ENCODE peak calls at places on chromosomes 12 and 14, in eight cellular contexts. One of them, this sample, is unnamed.

GRCh38 chr12:24913130-24913529 is 35.8 kb downstream of the BCAT1 start:
- DNase-seq in GM23248: no peak
- DNase-seq in MM.1S: no peak
- DNase-seq in HCT116: no peak
- DNase-seq in PC-3: no peak
- DNase-seq in SK-N-SH: peak; percentile 53
- DNase-seq in neural progenitor cell: no peak
- DNase-seq in OCI-LY7: no peak
- DNase-seq in this sample: no peak

GRCh38 chr12:62438098-62438692 is 28.4 kb upstream of the MON2 start:
- DNase-seq in neural progenitor cell: peak; percentile 69
- DNase-seq in OCI-LY7: peak; percentile 60
- DNase-seq in SK-N-SH: peak; percentile 49
- DNase-seq in PC-3: peak; percentile 75
- DNase-seq in GM23248: peak; percentile 66
- DNase-seq in MM.1S: peak; percentile 60
- DNase-seq in HCT116: peak; percentile 44
- DNase-seq in this sample: peak; percentile 82

GRCh38 chr14:100979780-100980179 is 76.3 kb upstream of the RTL1 start:
- DNase-seq in neural progenitor cell: no peak
- DNase-seq in SK-N-SH: no peak
- DNase-seq in MM.1S: no peak
- DNase-seq in OCI-LY7: no peak
- DNase-seq in GM23248: peak; percentile 91
- DNase-seq in PC-3: peak; percentile 90
- DNase-seq in HCT116: no peak
- DNase-seq in this sample: no peak

GRCh38 chr12:100733817-100734593 is 60.6 kb upstream of the ANO4 start:
- DNase-seq in SK-N-SH: no peak
- DNase-seq in OCI-LY7: no peak
- DNase-seq in PC-3: peak; percentile 55
- DNase-seq in HCT116: peak; percentile 21
- DNase-seq in neural progenitor cell: peak; percentile 55
- DNase-seq in GM23248: peak; percentile 80
- DNase-seq in MM.1S: no peak
- DNase-seq in this sample: peak; percentile 68

GRCh38 chr12:100528044-100528443 is 45.4 kb upstream of the GAS2L3 start:
- DNase-seq in SK-N-SH: no peak
- DNase-seq in MM.1S: no peak
- DNase-seq in neural progenitor cell: no peak
- DNase-seq in GM23248: no peak
- DNase-seq in OCI-LY7: no peak
- DNase-seq in PC-3: no peak
- DNase-seq in HCT116: no peak
- DNase-seq in this sample: no peak

GRCh38 chr12:47755655-47756562 is 2.8 kb downstream of the RAPGEF3 start:
- DNase-seq in OCI-LY7: no peak
- DNase-seq in GM23248: peak; percentile 24
- DNase-seq in SK-N-SH: no peak
- DNase-seq in HCT116: no peak
- DNase-seq in neural progenitor cell: no peak
- DNase-seq in MM.1S: peak; percentile 87
- DNase-seq in PC-3: no peak
- DNase-seq in this sample: no peak

GRCh38 chr12:45674583-45674982 is 54.9 kb upstream of the ARID2 start:
- DNase-seq in HCT116: no peak
- DNase-seq in neural progenitor cell: no peak
- DNase-seq in MM.1S: no peak
- DNase-seq in GM23248: peak; percentile 53
- DNase-seq in PC-3: peak; percentile 98
- DNase-seq in SK-N-SH: no peak
- DNase-seq in OCI-LY7: no peak
- DNase-seq in this sample: no peak

GRCh38 chr12:132105467-132105866 is 38.7 kb downstream of the DDX51 start:
- DNase-seq in OCI-LY7: no peak
- DNase-seq in MM.1S: no peak
- DNase-seq in neural progenitor cell: no peak
- DNase-seq in GM23248: no peak
- DNase-seq in PC-3: no peak
- DNase-seq in SK-N-SH: no peak
- DNase-seq in HCT116: no peak
- DNase-seq in this sample: no peak

GRCh38 chr14:61183486-61183885 is 97.7 kb downstream of the TMEM30B start:
- DNase-seq in neural progenitor cell: no peak
- DNase-seq in HCT116: no peak
- DNase-seq in SK-N-SH: no peak
- DNase-seq in GM23248: peak; percentile 44
- DNase-seq in MM.1S: no peak
- DNase-seq in OCI-LY7: no peak
- DNase-seq in PC-3: no peak
- DNase-seq in this sample: no peak

GRCh38 chr12:121806556-121807308 is 2.9 kb downstream of the SETD1B start:
- DNase-seq in MM.1S: no peak
- DNase-seq in PC-3: peak; percentile 50
- DNase-seq in SK-N-SH: peak; percentile 55
- DNase-seq in neural progenitor cell: peak; percentile 34
- DNase-seq in HCT116: no peak
- DNase-seq in OCI-LY7: no peak
- DNase-seq in GM23248: peak; percentile 66
- DNase-seq in this sample: no peak
- TF ChIP-seq EZH2phosphoT487 in MM.1S: no peak
- TF ChIP-seq EZH2phosphoT487 in PC-3: no peak
- TF ChIP-seq EZH2phosphoT487 in SK-N-SH: no peak
- TF ChIP-seq EZH2phosphoT487 in neural progenitor cell: no peak
- TF ChIP-seq EZH2phosphoT487 in HCT116: no peak
- TF ChIP-seq EZH2phosphoT487 in OCI-LY7: no peak
- TF ChIP-seq EZH2phosphoT487 in GM23248: no peak
- TF ChIP-seq EZH2phosphoT487 in this sample: no peak

DNA sequence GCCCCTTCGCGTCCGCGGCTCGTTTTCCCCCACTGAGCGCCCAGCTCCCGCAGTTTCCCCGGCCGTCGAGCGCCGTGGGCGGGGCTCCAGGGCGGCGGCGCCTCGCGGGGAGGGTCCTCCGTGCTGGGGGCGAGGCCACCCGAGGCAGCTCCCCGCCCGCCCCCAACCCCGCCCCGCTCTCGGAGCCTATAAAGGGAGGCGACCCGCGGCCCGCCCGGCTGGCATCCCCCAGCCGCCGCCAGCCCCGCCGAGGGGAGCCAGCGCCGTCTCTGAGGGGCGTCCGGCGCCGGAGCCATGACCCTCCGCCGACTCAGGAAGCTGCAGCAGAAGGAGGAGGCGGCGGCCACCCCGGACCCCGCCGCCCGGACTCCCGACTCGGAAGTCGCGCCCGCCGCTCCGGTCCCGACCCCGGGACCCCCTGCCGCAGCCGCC is at the start of gene TAMALIN:
- DNase-seq in SK-N-SH: peak; percentile 97
- DNase-seq in HCT116: no peak
- DNase-seq in MM.1S: no peak
- DNase-seq in OCI-LY7: no peak
- DNase-seq in PC-3: no peak
- DNase-seq in GM23248: peak; percentile 59
- DNase-seq in neural progenitor cell: peak; percentile 69
- DNase-seq in this sample: peak; percentile 53
- TF ChIP-seq EZH2phosphoT487 in SK-N-SH: no peak
- TF ChIP-seq EZH2phosphoT487 in HCT116: no peak
- TF ChIP-seq EZH2phosphoT487 in MM.1S: no peak
- TF ChIP-seq EZH2phosphoT487 in OCI-LY7: no peak
- TF ChIP-seq EZH2phosphoT487 in PC-3: no peak
- TF ChIP-seq EZH2phosphoT487 in GM23248: no peak
- TF ChIP-seq EZH2phosphoT487 in neural progenitor cell: no peak
- TF ChIP-seq EZH2phosphoT487 in this sample: no peak

GRCh38 chr12:7486512-7486911 is 17.1 kb downstream of the CD163 start:
- DNase-seq in neural progenitor cell: no peak
- DNase-seq in OCI-LY7: no peak
- DNase-seq in GM23248: no peak
- DNase-seq in HCT116: no peak
- DNase-seq in SK-N-SH: no peak
- DNase-seq in MM.1S: no peak
- DNase-seq in PC-3: no peak
- DNase-seq in this sample: no peak
- TF ChIP-seq EZH2phosphoT487 in neural progenitor cell: no peak
- TF ChIP-seq EZH2phosphoT487 in OCI-LY7: no peak
- TF ChIP-seq EZH2phosphoT487 in GM23248: no peak
- TF ChIP-seq EZH2phosphoT487 in HCT116: no peak
- TF ChIP-seq EZH2phosphoT487 in SK-N-SH: no peak
- TF ChIP-seq EZH2phosphoT487 in MM.1S: no peak
- TF ChIP-seq EZH2phosphoT487 in PC-3: no peak
- TF ChIP-seq EZH2phosphoT487 in this sample: no peak

DNA sequence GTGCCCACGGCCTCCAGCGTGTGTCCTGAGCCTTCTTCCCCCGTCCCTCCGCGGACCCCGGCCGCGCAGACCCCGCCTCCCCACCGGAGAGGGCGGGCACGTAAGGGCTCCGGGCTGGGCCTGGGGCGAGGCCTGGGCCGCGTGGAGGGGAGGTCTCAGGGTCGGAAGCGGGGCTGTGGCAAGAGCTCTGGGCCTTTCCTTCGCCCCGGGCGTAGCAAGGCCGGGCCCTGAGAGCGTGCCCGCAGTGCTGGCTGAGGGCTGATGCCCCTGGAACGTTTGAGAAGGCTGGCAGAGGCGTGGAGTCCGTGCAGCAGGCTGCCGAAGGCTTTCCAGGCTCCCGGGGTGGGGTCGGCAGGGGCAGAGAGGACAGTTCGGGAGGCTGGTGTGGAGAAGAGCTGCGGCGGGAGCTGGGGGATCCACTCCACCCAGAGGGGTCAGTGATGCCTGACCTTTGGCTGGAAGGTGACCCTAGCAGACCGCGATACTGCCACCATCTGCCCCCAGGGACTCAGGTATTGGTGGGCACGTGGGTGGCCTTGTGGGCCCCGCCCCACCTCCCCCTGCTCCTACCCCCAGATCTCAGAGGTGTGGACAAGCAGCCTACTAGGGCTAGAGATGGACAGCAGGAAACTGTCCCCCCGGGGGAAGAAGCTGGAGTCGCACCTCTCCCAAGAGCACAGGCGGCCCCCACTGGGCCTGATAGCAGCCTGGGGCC is 545 bp downstream of the TEX22 start:
- DNase-seq in MM.1S: no peak
- DNase-seq in neural progenitor cell: no peak
- DNase-seq in PC-3: peak; percentile 43
- DNase-seq in GM23248: peak; percentile 51
- DNase-seq in HCT116: no peak
- DNase-seq in OCI-LY7: peak; percentile 67
- DNase-seq in SK-N-SH: peak; percentile 90
- DNase-seq in this sample: peak; percentile 64
- TF ChIP-seq EZH2phosphoT487 in MM.1S: no peak
- TF ChIP-seq EZH2phosphoT487 in neural progenitor cell: no peak
- TF ChIP-seq EZH2phosphoT487 in PC-3: no peak
- TF ChIP-seq EZH2phosphoT487 in GM23248: no peak
- TF ChIP-seq EZH2phosphoT487 in HCT116: no peak
- TF ChIP-seq EZH2phosphoT487 in OCI-LY7: no peak
- TF ChIP-seq EZH2phosphoT487 in SK-N-SH: no peak
- TF ChIP-seq EZH2phosphoT487 in this sample: no peak

DNA sequence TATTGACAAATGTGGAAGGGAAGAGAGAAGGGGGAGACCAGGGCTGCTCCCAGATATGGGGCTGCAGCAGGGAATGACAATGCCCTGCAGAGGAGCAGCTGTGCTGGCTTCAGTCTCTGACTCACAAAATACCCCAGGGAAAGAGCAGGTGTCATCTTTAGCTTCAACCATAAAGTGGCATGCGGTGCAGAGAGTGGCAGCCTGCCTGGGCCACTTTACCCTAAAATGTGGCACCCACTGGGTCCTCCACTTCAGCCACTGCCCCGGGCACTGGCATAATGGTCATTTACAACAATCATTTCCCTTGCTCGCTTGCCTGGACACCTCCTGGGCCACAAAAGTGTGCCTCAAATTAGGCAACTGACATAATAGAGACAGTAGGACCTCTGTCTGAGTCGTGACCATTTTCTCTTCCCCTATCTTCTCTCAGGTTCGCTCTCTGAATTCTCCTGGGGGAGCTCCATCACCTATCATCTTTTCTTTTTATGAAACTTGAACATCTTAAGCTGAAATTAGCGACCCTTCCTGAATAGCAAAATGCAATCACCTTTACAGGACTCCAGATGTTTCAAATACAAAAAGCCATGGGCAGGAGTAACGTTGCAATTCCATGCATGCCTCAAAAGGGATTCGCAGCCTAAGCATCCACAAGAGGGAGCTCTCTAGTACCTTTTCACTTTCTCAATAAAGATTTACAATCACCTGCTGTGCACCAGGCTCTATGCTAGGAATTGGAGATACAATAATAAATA is 179.9 kb upstream of the ATF7IP start:
- DNase-seq in PC-3: peak; percentile 63
- DNase-seq in OCI-LY7: peak; percentile 75
- DNase-seq in neural progenitor cell: peak; percentile 81
- DNase-seq in SK-N-SH: peak; percentile 37
- DNase-seq in HCT116: peak; percentile 39
- DNase-seq in MM.1S: peak; percentile 49
- DNase-seq in GM23248: peak; percentile 59
- DNase-seq in this sample: peak; percentile 93
- TF ChIP-seq EZH2phosphoT487 in PC-3: no peak
- TF ChIP-seq EZH2phosphoT487 in OCI-LY7: no peak
- TF ChIP-seq EZH2phosphoT487 in neural progenitor cell: no peak
- TF ChIP-seq EZH2phosphoT487 in SK-N-SH: no peak
- TF ChIP-seq EZH2phosphoT487 in HCT116: no peak
- TF ChIP-seq EZH2phosphoT487 in MM.1S: no peak
- TF ChIP-seq EZH2phosphoT487 in GM23248: no peak
- TF ChIP-seq EZH2phosphoT487 in this sample: no peak

DNA sequence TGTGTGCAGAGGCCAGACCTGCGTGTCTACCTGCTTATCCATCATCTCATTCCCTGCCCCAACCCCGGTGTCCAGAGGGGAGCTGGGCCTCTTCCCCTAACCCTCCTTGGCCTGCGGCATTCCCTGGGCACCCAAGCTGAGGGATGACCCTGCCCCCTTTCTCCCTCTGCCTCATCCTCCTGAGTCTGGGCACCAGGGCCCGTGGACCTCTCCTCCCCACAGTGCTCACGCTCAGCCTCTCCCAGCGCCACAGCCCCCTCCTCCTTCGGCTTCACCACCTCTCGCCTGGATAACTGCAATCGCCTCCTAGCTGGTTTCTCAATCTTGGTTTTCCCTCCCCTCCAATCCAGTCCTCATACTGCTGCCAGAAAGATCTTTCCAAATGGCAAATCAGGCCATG is 16.3 kb downstream of the IRF2BPL start:
- DNase-seq in neural progenitor cell: no peak
- DNase-seq in GM23248: no peak
- DNase-seq in HCT116: no peak
- DNase-seq in OCI-LY7: no peak
- DNase-seq in PC-3: no peak
- DNase-seq in MM.1S: no peak
- DNase-seq in SK-N-SH: no peak
- DNase-seq in this sample: no peak
- TF ChIP-seq EZH2phosphoT487 in neural progenitor cell: no peak
- TF ChIP-seq EZH2phosphoT487 in GM23248: no peak
- TF ChIP-seq EZH2phosphoT487 in HCT116: no peak
- TF ChIP-seq EZH2phosphoT487 in OCI-LY7: no peak
- TF ChIP-seq EZH2phosphoT487 in PC-3: no peak
- TF ChIP-seq EZH2phosphoT487 in MM.1S: no peak
- TF ChIP-seq EZH2phosphoT487 in SK-N-SH: no peak
- TF ChIP-seq EZH2phosphoT487 in this sample: no peak

This sample was measured in GM23338.